ENCODE peak calls at places on chromosomes 5 and 9, in ten cellular contexts. V is adrenal gland, E is prostate gland, X is uterus, S is IMR-90, D is heart left ventricle, B is endothelial cell of umbilical vein, O is NB4, Z is A549, M is ovary. W is an unnamed sample.

GRCh38 chr5:34501033-34501432 is 155.1 kb upstream of the RAI14 start:
- DNase-seq in D (no peak), V (no peak), M (no peak), E (no peak), S (no peak), Z (no peak), X (no peak), B (no peak), O (peak), W (no peak)

GRCh38 chr9:136171009-136171800 is 33.7 kb downstream of the LHX3 start:
- DNase-seq in M (no peak), D (no peak), E (no peak), Z (peak), S (no peak), O (no peak), X (no peak), B (no peak), V (no peak), W (no peak)

GRCh38 chr9:135608294-135608998 is 30.9 kb downstream of the GLT6D1 start:
- DNase-seq in V (no peak), X (no peak), S (no peak), E (peak), D (no peak), B (no peak), M (no peak), Z (no peak), O (no peak), W (no peak)

GRCh38 chr5:136677219-136677618 is 311.9 kb upstream of the TRPC7 start:
- DNase-seq in M (no peak), B (no peak), V (no peak), O (no peak), E (no peak), D (no peak), X (no peak), S (peak), Z (no peak), W (no peak)

GRCh38 chr5:96297290-96297689 is 135.8 kb downstream of the PCSK1 start:
- DNase-seq in M (no peak), E (no peak), X (no peak), V (no peak), D (peak), S (peak), O (peak), Z (no peak), B (no peak), W (no peak)

GRCh38 chr9:130040901-130041647 is 1.9 kb downstream of the FNBP1 start:
- DNase-seq in D (no peak), M (no peak), S (no peak), Z (no peak), B (no peak), E (no peak), V (no peak), X (no peak), O (no peak), W (no peak)

GRCh38 chr9:33752130-33752637 is 43.2 kb upstream of the PRSS3 start:
- DNase-seq in X (no peak), V (no peak), Z (peak), S (no peak), O (no peak), B (no peak), D (no peak), E (no peak), M (no peak), W (no peak)

GRCh38 chr5:57891443-57891842 is 408.8 kb upstream of the ACTBL2 start:
- DNase-seq in Z (no peak), E (no peak), V (no peak), O (no peak), D (no peak), X (no peak), S (no peak), B (no peak), M (no peak), W (no peak)

GRCh38 chr9:91101598-91102168 is 260.0 kb downstream of the AUH start:
- DNase-seq in X (no peak), V (no peak), M (no peak), D (no peak), Z (no peak), B (no peak), S (no peak), E (no peak), O (no peak), W (no peak)

GRCh38 chr5:55597014-55597981 is 62.5 kb upstream of the PLPP1 start:
- DNase-seq in E (peak), V (no peak), X (peak), D (peak), B (peak), Z (peak), O (no peak), M (peak), S (peak), W (no peak)

GRCh38 chr5:177312649-177313181 is 1.0 kb upstream of the MXD3 start:
- DNase-seq in D (peak), O (no peak), M (no peak), S (no peak), X (no peak), Z (peak), E (no peak), V (no peak), B (no peak), W (peak)

GRCh38 chr5:45774528-45774927 is 78.3 kb upstream of the HCN1 start:
- DNase-seq in Z (no peak), X (no peak), S (no peak), O (no peak), B (no peak), D (no peak), E (no peak), V (no peak), M (no peak), W (no peak)

GRCh38 chr9:132350861-132351315 is 3.9 kb downstream of the SETX start:
- DNase-seq in M (no peak), D (no peak), O (peak), S (peak), E (no peak), Z (no peak), V (no peak), X (no peak), B (peak), W (no peak)

GRCh38 chr5:121805931-121806330 is 45.8 kb upstream of the FTMT start:
- DNase-seq in B (no peak), S (no peak), X (no peak), Z (no peak), M (no peak), V (no peak), O (no peak), E (no peak), D (no peak), W (no peak)

GRCh38 chr9:21831841-21832509 is 29.5 kb downstream of the MTAP start:
- DNase-seq in E (no peak), M (no peak), D (no peak), S (peak), X (no peak), V (no peak), B (peak), O (no peak), Z (peak), W (no peak)

GRCh38 chr5:145978672-145979071 is 42.3 kb downstream of the SH3RF2 start:
- DNase-seq in B (no peak), V (no peak), Z (peak), D (no peak), M (no peak), E (no peak), X (no peak), S (no peak), O (no peak), W (no peak)

GRCh38 chr9:5762421-5762820 is 70.5 kb downstream of the ERMP1 start:
- DNase-seq in X (no peak), S (peak), O (no peak), M (no peak), E (no peak), B (no peak), D (no peak), Z (no peak), V (no peak), W (no peak)

GRCh38 chr5:14342306-14342705 is 199.2 kb downstream of the TRIO start:
- DNase-seq in E (no peak), M (no peak), X (no peak), V (no peak), Z (no peak), S (peak), B (peak), D (no peak), O (peak), W (no peak)

GRCh38 chr5:52725065-52725746 is 62.5 kb upstream of the ITGA1 start:
- DNase-seq in X (no peak), B (no peak), S (peak), D (no peak), Z (no peak), E (peak), M (no peak), V (peak), O (peak), W (no peak)

GRCh38 chr5:140240987-140241706 is 61.8 kb downstream of the PFDN1 start:
- DNase-seq in Z (peak), D (peak), E (peak), S (peak), X (peak), B (peak), V (peak), M (peak), O (no peak), W (peak)

GRCh38 chr5:98415663-98416062 is 357.8 kb upstream of the RGMB start:
- DNase-seq in V (no peak), X (no peak), O (no peak), D (no peak), M (no peak), E (no peak), Z (no peak), S (no peak), B (no peak), W (no peak)

GRCh38 chr5:98510111-98510510 is 263.4 kb upstream of the RGMB start:
- DNase-seq in D (no peak), Z (no peak), M (no peak), E (no peak), V (no peak), X (no peak), B (peak), S (peak), O (no peak), W (no peak)

GRCh38 chr9:93895535-93895934 is 59.6 kb downstream of the BARX1 start:
- DNase-seq in B (no peak), E (no peak), X (no peak), M (no peak), O (no peak), D (no peak), V (no peak), Z (no peak), S (no peak), W (no peak)

GRCh38 chr9:12775963-12776774 is 1.3 kb downstream of the LURAP1L start:
- DNase-seq in E (peak), V (peak), S (peak), B (peak), Z (peak), X (peak), O (peak), M (peak), D (peak), W (peak)

GRCh38 chr5:107474724-107475489 is 195.8 kb downstream of the EFNA5 start:
- DNase-seq in S (peak), V (no peak), O (no peak), D (no peak), B (peak), Z (peak), X (no peak), M (no peak), E (no peak), W (no peak)

GRCh38 chr9:80285325-80285724 is 713.6 kb downstream of the TLE4 start:
- DNase-seq in Z (no peak), B (no peak), M (no peak), X (no peak), S (peak), V (no peak), O (peak), E (no peak), D (no peak), W (no peak)

GRCh38 chr9:81595887-81596558 is 93.3 kb downstream of the TLE1 start:
- DNase-seq in X (no peak), E (no peak), M (no peak), V (no peak), O (no peak), Z (no peak), B (peak), D (no peak), S (no peak), W (no peak)

GRCh38 chr5:174504266-174504726 is 220.1 kb upstream of the MSX2 start:
- DNase-seq in V (no peak), E (no peak), D (no peak), X (no peak), M (no peak), O (no peak), S (no peak), Z (no peak), B (no peak), W (peak)

GRCh38 chr9:72948906-72949582 is 3.8 kb downstream of the ALDH1A1 start:
- DNase-seq in M (no peak), E (no peak), D (no peak), Z (peak), O (no peak), B (peak), V (no peak), S (no peak), X (no peak), W (no peak)

GRCh38 chr9:80251778-80252177 is 680.0 kb downstream of the TLE4 start:
- DNase-seq in O (peak), M (no peak), D (no peak), B (no peak), V (no peak), E (no peak), Z (no peak), S (no peak), X (no peak), W (no peak)

GRCh38 chr9:125427556-125427955 is 165.9 kb downstream of the GAPVD1 start:
- DNase-seq in M (no peak), X (no peak), V (no peak), S (no peak), O (no peak), E (no peak), B (no peak), D (no peak), Z (no peak), W (no peak)

GRCh38 chr5:154603978-154604679 is 126.1 kb upstream of the HAND1 start:
- DNase-seq in E (no peak), M (no peak), Z (no peak), D (peak), O (no peak), X (no peak), S (peak), B (no peak), V (peak), W (peak)

GRCh38 chr5:149549461-149550266 is 1.6 kb downstream of the CSNK1A1 start:
- DNase-seq in E (no peak), O (peak), X (no peak), D (no peak), V (no peak), B (peak), M (no peak), S (peak), Z (peak), W (no peak)

GRCh38 chr5:98779264-98779877 is 5.9 kb downstream of the RGMB start:
- DNase-seq in V (no peak), Z (no peak), O (no peak), E (peak), B (no peak), S (no peak), D (no peak), M (no peak), X (no peak), W (no peak)

GRCh38 chr9:110967196-110967595 is 71.1 kb downstream of the LPAR1 start:
- DNase-seq in V (no peak), M (no peak), Z (no peak), D (no peak), E (no peak), X (no peak), B (no peak), S (no peak), O (no peak), W (no peak)

GRCh38 chr9:110971705-110972104 is 66.6 kb downstream of the LPAR1 start:
- DNase-seq in Z (no peak), M (no peak), D (no peak), B (no peak), S (no peak), O (no peak), V (no peak), X (no peak), E (no peak), W (no peak)

GRCh38 chr9:110971234-110971633 is 67.0 kb downstream of the LPAR1 start:
- DNase-seq in X (no peak), S (no peak), B (no peak), D (no peak), E (no peak), Z (no peak), V (no peak), O (no peak), M (no peak), W (no peak)

GRCh38 chr9:110975278-110975677 is 63.0 kb downstream of the LPAR1 start:
- DNase-seq in X (no peak), O (no peak), B (no peak), Z (no peak), S (no peak), M (no peak), E (no peak), V (no peak), D (no peak), W (no peak)

DNA sequence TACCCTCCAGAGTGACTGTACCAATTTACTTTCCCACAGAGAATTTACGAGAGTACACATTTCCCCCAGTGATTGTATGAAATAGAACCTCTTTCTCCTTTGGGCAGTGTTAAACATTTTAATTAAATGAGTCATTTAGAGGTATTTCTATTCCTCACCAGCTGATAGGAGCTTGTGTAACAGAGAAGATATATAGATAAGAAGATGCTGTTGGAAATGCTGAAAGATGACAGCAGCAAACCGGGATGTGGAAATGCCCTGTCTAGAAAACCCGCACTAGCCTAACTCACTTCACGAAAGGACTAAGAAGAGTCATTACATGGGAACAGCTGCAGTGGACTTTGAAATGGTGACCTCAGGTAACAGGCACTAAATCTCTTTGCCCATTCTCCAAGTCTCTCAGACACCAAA is 68.3 kb downstream of the LPAR1 start:
- DNase-seq in S (peak), Z (peak), O (no peak), V (no peak), B (no peak), D (no peak), E (no peak), M (no peak), X (peak), W (peak)
- TF ChIP-seq POLR2A in S (no peak), Z (no peak), O (no peak), V (no peak), B (no peak), D (no peak), E (no peak), M (no peak), X (no peak), W (no peak)

GRCh38 chr5:132479812-132480441 is 10.6 kb downstream of the IRF1 start:
- DNase-seq in V (no peak), Z (no peak), D (peak), E (no peak), O (no peak), M (no peak), X (no peak), S (no peak), B (no peak), W (no peak)
- TF ChIP-seq POLR2A in V (no peak), Z (no peak), D (no peak), E (no peak), O (no peak), M (no peak), X (no peak), S (peak), B (no peak), W (no peak)

DNA sequence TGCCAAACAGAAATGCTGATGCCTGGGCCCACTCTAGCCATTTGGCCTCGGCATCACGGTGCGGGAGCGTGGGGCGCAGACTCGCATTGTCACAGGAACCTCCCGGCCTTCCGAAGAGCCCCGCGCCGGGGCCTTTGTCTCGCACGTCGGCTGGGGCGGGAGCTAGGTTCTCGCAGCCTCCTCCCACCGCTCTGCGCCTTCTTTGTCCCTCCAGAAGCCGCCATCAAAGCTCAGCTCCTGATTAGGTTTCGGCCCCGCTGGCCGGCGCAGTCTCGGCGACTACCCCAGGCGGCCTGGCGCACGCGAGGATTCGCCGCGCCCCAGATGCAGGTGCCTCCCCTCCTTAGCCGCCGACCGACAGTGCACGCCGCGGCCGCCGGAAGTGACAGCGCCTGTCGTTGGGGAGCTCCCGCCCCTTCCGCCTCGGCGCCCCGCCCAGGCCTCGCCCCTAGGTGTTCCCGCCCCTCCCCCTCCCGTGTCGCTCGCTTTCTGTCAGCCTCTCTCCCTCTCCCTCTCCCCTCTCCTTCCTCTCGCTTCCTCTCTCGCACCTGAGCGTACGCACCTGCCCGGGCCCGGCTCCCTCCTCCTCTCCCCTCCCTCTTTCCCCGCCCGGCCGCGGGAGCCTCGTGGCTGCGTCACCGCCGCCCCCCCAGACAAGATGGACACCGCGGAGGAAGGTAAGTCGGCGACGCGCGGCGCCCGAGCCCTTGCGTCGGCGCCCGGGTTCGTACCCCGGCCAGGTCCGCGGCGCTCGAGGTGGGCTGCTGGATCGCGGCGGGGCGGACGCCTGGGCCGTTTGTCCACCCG is at the start of gene MARCHF6:
- DNase-seq in E (peak), Z (peak), S (peak), D (peak), O (peak), X (peak), M (peak), B (peak), V (peak), W (peak)
- TF ChIP-seq POLR2A in E (peak), Z (peak), S (peak), D (peak), O (peak), X (peak), M (peak), B (peak), V (peak), W (peak)

DNA sequence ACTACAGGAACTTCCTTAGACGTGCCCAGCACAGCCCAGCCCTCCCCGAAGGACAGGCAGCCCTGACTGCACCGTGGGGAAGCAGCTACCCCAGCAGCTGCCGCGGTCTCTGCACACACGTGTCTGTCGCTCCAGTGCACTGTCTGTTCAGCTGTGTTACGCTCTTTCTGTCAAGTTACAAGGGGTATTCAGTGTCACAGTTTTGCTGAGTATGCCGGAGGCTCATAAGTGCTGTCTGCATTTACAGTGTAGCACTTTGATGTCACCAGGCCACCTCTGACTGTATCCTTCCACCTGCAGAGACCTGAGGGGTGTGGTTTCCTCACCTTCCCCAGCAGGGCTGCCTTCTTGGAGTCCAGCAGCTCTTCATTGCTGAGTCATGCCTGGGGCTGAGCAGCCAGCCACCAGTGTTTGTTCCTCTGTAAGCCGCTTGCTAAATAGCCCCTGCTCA is 126.8 kb downstream of the EHMT1 start:
- DNase-seq in O (peak), B (no peak), M (no peak), E (peak), S (peak), Z (peak), D (no peak), X (no peak), V (no peak), W (peak)
- TF ChIP-seq POLR2A in O (no peak), B (no peak), M (no peak), E (no peak), S (no peak), Z (no peak), D (no peak), X (no peak), V (no peak), W (no peak)

W was measured in H54.